ENCODE peak calls at places on chromosome X, in six cellular contexts. U is stimulated activated CD4-positive, alpha-beta T cell treated with anti-CD3 and anti-CD28 coated beads, Interleukin-1b, Interleukin-23, amount 100 ng/mL, for 1 hour; T is A172; O is HEK293T; S is RPMI7951; X is glutamatergic neuron. R is an unnamed sample.
A peak's percentile ranks its signal among the peaks of the same experiment; 100 is the strongest.

GRCh38 chrX:141903400-141904155 is at the start of gene MAGEC1:
- DNase-seq in U (no peak), T (no peak), O (no peak), S (peak; percentile 4), X (no peak), R (no peak)

GRCh38 chrX:13078739-13079444 is 34.5 kb upstream of the FAM9C start:
- DNase-seq in U (no peak), T (peak; percentile 79), O (no peak), S (peak; percentile 91), X (no peak), R (no peak)

GRCh38 chrX:153592966-153593688 is 5.8 kb downstream of the CCNQ start:
- DNase-seq in U (no peak), T (no peak), O (no peak), S (no peak), X (no peak), R (no peak)

GRCh38 chrX:154030266-154030665 is 10.6 kb upstream of the IRAK1 start:
- DNase-seq in U (no peak), T (no peak), O (no peak), S (no peak), X (no peak), R (no peak)

GRCh38 chrX:98111684-98112083 is 1228.0 kb downstream of the RPA4 start:
- DNase-seq in U (no peak), T (no peak), O (no peak), S (no peak), X (no peak), R (no peak)

GRCh38 chrX:21738145-21738949 is 19.6 kb downstream of the SMPX start:
- DNase-seq in U (no peak), T (no peak), O (peak; percentile 75), S (no peak), X (peak; percentile 27), R (peak; percentile 49)

GRCh38 chrX:72021975-72022374 is 109.7 kb downstream of the RTL5 start:
- DNase-seq in U (no peak), T (no peak), O (peak; percentile 59), S (no peak), X (no peak), R (no peak)

GRCh38 chrX:134642394-134642793 is 15.9 kb downstream of the PLAC1 start:
- DNase-seq in U (no peak), T (no peak), O (no peak), S (no peak), X (no peak), R (no peak)

GRCh38 chrX:132023896-132024386 is 839 bp downstream of the STK26 start:
- DNase-seq in U (no peak), T (no peak), O (no peak), S (peak; percentile 15), X (no peak), R (no peak)

GRCh38 chrX:23694606-23695005 is 27.3 kb downstream of the PRDX4 start:
- DNase-seq in U (no peak), T (peak; percentile 58), O (peak; percentile 68), S (peak; percentile 58), X (peak; percentile 23), R (peak; percentile 13)

GRCh38 chrX:40953369-40953768 is 131.9 kb upstream of the USP9X start:
- DNase-seq in U (no peak), T (no peak), O (no peak), S (no peak), X (no peak), R (no peak)

GRCh38 chrX:124501566-124501965 is 155.2 kb downstream of the SH2D1A start:
- DNase-seq in U (no peak), T (no peak), O (no peak), S (no peak), X (no peak), R (no peak)

GRCh38 chrX:37578045-37578444 is 6.6 kb downstream of the LANCL3 start:
- DNase-seq in U (no peak), T (peak; percentile 8), O (no peak), S (peak; percentile 3), X (no peak), R (no peak)

R was measured in progenitor cell of endocrine pancreas.